ENCODE peak calls at places on chromosomes 12 and 14, in ten cellular contexts. F is HCT116; Z is A549; Y is CD4-positive, alpha-beta T cell; N is pancreas; R is right lobe of liver; X is heart right ventricle; J is body of pancreas; H is lower lobe of right lung; V is lung. K is an unnamed sample.

GRCh38 chr14:103372552-103373304 is 12.5 kb upstream of the MARK3 start:
- ATAC-seq in F (peak), Z (peak), Y (no peak), N (peak), R (no peak), X (no peak), J (no peak), H (no peak), V (no peak), K (no peak)

GRCh38 chr14:65255029-65255545 is 152.8 kb upstream of the MAX start:
- ATAC-seq in F (peak), Z (peak), Y (no peak), N (peak), R (no peak), X (no peak), J (no peak), H (peak), V (no peak), K (no peak)

GRCh38 chr14:36975834-36976233 is 196.6 kb downstream of the SLC25A21 start:
- ATAC-seq in F (peak), Z (peak), Y (no peak), N (no peak), R (no peak), X (no peak), J (no peak), H (no peak), V (no peak), K (no peak)

GRCh38 chr14:70808023-70808401 is 1.3 kb downstream of the MAP3K9 start:
- ATAC-seq in F (peak), Z (peak), Y (peak), N (peak), R (no peak), X (no peak), J (no peak), H (peak), V (no peak), K (no peak)

GRCh38 chr12:74490390-74491064 is 47.1 kb upstream of the ATXN7L3B start:
- ATAC-seq in F (no peak), Z (no peak), Y (no peak), N (no peak), R (peak), X (no peak), J (no peak), H (no peak), V (no peak), K (no peak)

GRCh38 chr14:97251423-97252155 is 454.4 kb downstream of the VRK1 start:
- ATAC-seq in F (peak), Z (no peak), Y (no peak), N (no peak), R (no peak), X (no peak), J (no peak), H (no peak), V (no peak), K (no peak)

GRCh38 chr12:132284071-132284492 is 45.3 kb downstream of the GALNT9 start:
- ATAC-seq in F (peak), Z (peak), Y (peak), N (no peak), R (no peak), X (no peak), J (no peak), H (no peak), V (no peak), K (no peak)

GRCh38 chr12:13889913-13890312 is 91.5 kb downstream of the GRIN2B start:
- ATAC-seq in F (no peak), Z (peak), Y (no peak), N (no peak), R (no peak), X (no peak), J (no peak), H (no peak), V (no peak), K (no peak)

GRCh38 chr12:62912644-62913043 is 22.3 kb downstream of the PPM1H start:
- ATAC-seq in F (no peak), Z (no peak), Y (no peak), N (no peak), R (no peak), X (no peak), J (no peak), H (no peak), V (no peak), K (no peak)

GRCh38 chr12:642633-643477 is 20.4 kb downstream of the NINJ2 start:
- ATAC-seq in F (peak), Z (peak), Y (peak), N (peak), R (peak), X (peak), J (peak), H (peak), V (peak), K (peak)

GRCh38 chr14:81268016-81268416 is 47.3 kb upstream of the GTF2A1 start:
- ATAC-seq in F (peak), Z (peak), Y (peak), N (no peak), R (no peak), X (no peak), J (no peak), H (no peak), V (no peak), K (no peak)

GRCh38 chr12:62694632-62695031 is 228.0 kb downstream of the MON2 start:
- ATAC-seq in F (no peak), Z (no peak), Y (no peak), N (no peak), R (no peak), X (no peak), J (no peak), H (no peak), V (no peak), K (no peak)

GRCh38 chr14:103393687-103394626 is 8.7 kb downstream of the MARK3 start:
- ATAC-seq in F (peak), Z (no peak), Y (peak), N (peak), R (peak), X (peak), J (peak), H (peak), V (no peak), K (no peak)

GRCh38 chr12:115223322-115223721 is 539.3 kb upstream of the TBX3 start:
- ATAC-seq in F (no peak), Z (peak), Y (no peak), N (no peak), R (no peak), X (peak), J (no peak), H (peak), V (no peak), K (no peak)

GRCh38 chr12:128801879-128802391 is 21.8 kb downstream of the SLC15A4 start:
- ATAC-seq in F (no peak), Z (no peak), Y (no peak), N (no peak), R (no peak), X (peak), J (no peak), H (no peak), V (no peak), K (no peak)

GRCh38 chr12:62372825-62373224 is 93.8 kb upstream of the MON2 start:
- ATAC-seq in F (no peak), Z (no peak), Y (no peak), N (no peak), R (no peak), X (no peak), J (no peak), H (no peak), V (no peak), K (no peak)

GRCh38 chr14:73640796-73641195 is 4.0 kb upstream of the DNAL1 start:
- ATAC-seq in F (no peak), Z (no peak), Y (no peak), N (no peak), R (no peak), X (no peak), J (no peak), H (no peak), V (no peak), K (no peak)

GRCh38 chr12:128856035-128856790 is 2.9 kb downstream of the GLT1D1 start:
- ATAC-seq in F (no peak), Z (no peak), Y (no peak), N (no peak), R (no peak), X (no peak), J (no peak), H (no peak), V (no peak), K (no peak)

GRCh38 chr12:116876151-116876869 is 4.9 kb downstream of the HRK start:
- ATAC-seq in F (no peak), Z (no peak), Y (no peak), N (no peak), R (no peak), X (no peak), J (no peak), H (no peak), V (no peak), K (no peak)

GRCh38 chr12:32522322-32523221 is 123.2 kb downstream of the FGD4 start:
- ATAC-seq in F (no peak), Z (no peak), Y (no peak), N (no peak), R (peak), X (peak), J (no peak), H (peak), V (no peak), K (no peak)

GRCh38 chr14:70192915-70193314 is 4.2 kb upstream of the SLC8A3 start:
- ATAC-seq in F (peak), Z (peak), Y (no peak), N (no peak), R (no peak), X (no peak), J (no peak), H (no peak), V (no peak), K (no peak)

GRCh38 chr14:22213110-22213509 is 375.9 kb downstream of the DAD1 start:
- ATAC-seq in F (no peak), Z (no peak), Y (no peak), N (no peak), R (no peak), X (no peak), J (no peak), H (peak), V (peak), K (no peak)

GRCh38 chr12:14854586-14855163 is 11.3 kb upstream of the ART4 start:
- ATAC-seq in F (no peak), Z (no peak), Y (no peak), N (no peak), R (no peak), X (peak), J (no peak), H (no peak), V (no peak), K (no peak)

GRCh38 chr12:85004199-85004598 is 31.9 kb downstream of the TSPAN19 start:
- ATAC-seq in F (no peak), Z (no peak), Y (no peak), N (no peak), R (no peak), X (no peak), J (no peak), H (no peak), V (no peak), K (no peak)

GRCh38 chr14:105356927-105357326 is 41.4 kb upstream of the TEX22 start:
- ATAC-seq in F (no peak), Z (no peak), Y (no peak), N (no peak), R (no peak), X (no peak), J (no peak), H (no peak), V (no peak), K (no peak)

GRCh38 chr12:65282840-65283239 is 4.4 kb downstream of the MSRB3 start:
- ATAC-seq in F (no peak), Z (no peak), Y (no peak), N (no peak), R (no peak), X (no peak), J (no peak), H (no peak), V (no peak), K (no peak)
- TF ChIP-seq CTCF in F (no peak), Z (no peak), Y (no peak), N (no peak), R (no peak), X (no peak), J (no peak), H (no peak), V (no peak), K (no peak)

GRCh38 chr14:90818715-90819114 is 2.5 kb upstream of the TTC7B start:
- ATAC-seq in F (no peak), Z (no peak), Y (no peak), N (no peak), R (peak), X (no peak), J (no peak), H (no peak), V (no peak), K (no peak)

GRCh38 chr14:90814806-90815566 is 1.2 kb downstream of the TTC7B start:
- ATAC-seq in F (no peak), Z (no peak), Y (no peak), N (peak), R (peak), X (no peak), J (no peak), H (no peak), V (no peak), K (no peak)

GRCh38 chr14:90816686-90817436 is 631 bp upstream of the TTC7B start:
- ATAC-seq in F (peak), Z (peak), Y (no peak), N (peak), R (no peak), X (peak), J (peak), H (peak), V (no peak), K (no peak)

GRCh38 chr14:90815567-90815816 is 738 bp downstream of the TTC7B start:
- ATAC-seq in F (peak), Z (no peak), Y (no peak), N (no peak), R (no peak), X (no peak), J (peak), H (no peak), V (no peak), K (no peak)

DNA sequence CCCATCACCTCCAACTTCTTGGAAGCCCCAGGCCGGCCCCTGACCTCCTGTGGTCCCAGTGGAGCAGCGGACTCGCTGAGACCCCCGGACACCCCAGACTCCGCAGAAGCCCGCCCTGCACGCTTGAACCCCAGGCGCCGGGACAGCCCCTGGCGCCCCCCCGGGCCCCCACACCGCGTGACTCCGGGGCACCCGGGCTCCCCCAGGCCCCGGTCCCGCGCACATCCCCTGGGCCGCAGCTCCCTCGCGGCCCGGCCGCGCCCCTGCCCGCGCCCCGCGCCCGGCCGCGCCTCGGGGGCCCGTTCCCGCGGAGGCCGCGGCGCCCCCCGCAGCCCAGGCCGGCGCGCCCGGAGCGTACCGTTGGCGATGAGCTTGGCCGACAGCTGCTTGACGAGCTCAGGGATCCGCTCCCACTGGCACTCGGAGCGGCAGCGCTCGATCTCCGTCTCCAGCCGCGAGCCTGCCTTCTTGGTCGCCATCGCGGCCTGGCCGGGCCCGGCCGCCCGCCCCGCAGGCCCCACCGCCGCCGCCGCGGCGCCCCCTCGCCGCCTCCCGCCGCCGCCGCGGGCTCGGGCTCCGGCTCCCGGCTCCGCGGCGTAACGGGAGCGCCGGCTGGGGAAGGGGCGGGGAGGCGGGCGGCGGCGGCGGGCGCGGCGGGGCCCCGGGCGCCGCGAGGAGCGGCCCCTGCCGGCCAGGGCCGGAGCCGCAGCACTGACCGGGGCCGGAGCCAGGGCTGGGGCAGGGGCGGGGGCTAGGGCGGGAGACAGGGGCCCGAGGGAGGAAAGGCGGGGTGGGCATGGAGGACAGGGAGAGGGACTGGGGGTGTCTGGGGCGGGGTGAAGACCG is at the start of gene TTC7B:
- ATAC-seq in F (peak), Z (peak), Y (peak), N (peak), R (peak), X (peak), J (peak), H (peak), V (peak), K (peak)
- H3K27ac ChIP-seq in F (peak), Z (peak), Y (no peak), N (no peak), R (peak), X (peak), J (peak), H (no peak), V (peak), K (peak)

GRCh38 chr14:23354990-23355389 is 2.3 kb upstream of the SLC22A17 start:
- ATAC-seq in F (no peak), Z (no peak), Y (no peak), N (no peak), R (no peak), X (no peak), J (no peak), H (no peak), V (no peak), K (no peak)

GRCh38 chr14:23356036-23356435 is 3.3 kb upstream of the SLC22A17 start:
- ATAC-seq in F (no peak), Z (no peak), Y (no peak), N (no peak), R (no peak), X (no peak), J (no peak), H (no peak), V (no peak), K (no peak)

GRCh38 chr14:23351681-23352505 is 794 bp downstream of the SLC22A17 start:
- ATAC-seq in F (peak), Z (peak), Y (peak), N (peak), R (peak), X (peak), J (peak), H (peak), V (no peak), K (peak)

GRCh38 chr14:23353433-23353780 is 720 bp upstream of the SLC22A17 start:
- ATAC-seq in F (no peak), Z (no peak), Y (no peak), N (no peak), R (no peak), X (no peak), J (no peak), H (no peak), V (no peak), K (no peak)

GRCh38 chr14:23352506-23353432 is at the start of gene SLC22A17:
- ATAC-seq in F (peak), Z (peak), Y (peak), N (peak), R (peak), X (peak), J (peak), H (peak), V (peak), K (peak)
- TF ChIP-seq CTCF in F (no peak), Z (no peak), Y (no peak), N (no peak), R (peak), X (peak), J (no peak), H (no peak), V (no peak), K (no peak)

DNA sequence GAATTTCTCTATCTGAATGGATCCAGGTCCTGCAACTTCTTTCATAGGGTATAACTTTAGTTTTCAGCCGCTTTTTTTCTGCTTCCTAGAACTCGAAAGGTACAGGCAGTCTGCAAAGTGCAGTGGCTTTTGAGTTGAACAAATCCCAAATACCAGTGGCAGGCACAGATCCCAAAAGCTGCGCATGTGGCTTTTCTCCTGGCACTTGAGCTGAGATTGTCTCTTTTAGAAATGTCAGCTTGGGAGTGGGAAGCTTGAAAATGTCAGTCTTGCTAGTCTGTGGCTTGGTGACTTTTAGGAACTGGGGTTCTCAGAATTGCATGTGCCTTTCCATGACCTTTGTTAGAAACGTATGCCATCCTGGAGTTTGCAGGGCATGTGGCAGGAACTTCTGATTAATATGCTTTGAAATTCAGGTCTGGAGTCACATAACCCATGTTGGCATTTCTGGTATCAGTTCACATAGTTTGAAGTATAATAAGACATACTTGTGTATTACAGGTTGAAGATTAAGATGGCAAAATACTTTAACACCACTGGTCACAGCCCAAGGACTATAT is 182.1 kb downstream of the CHST11 start:
- ATAC-seq in F (no peak), Z (no peak), Y (no peak), N (no peak), R (no peak), X (peak), J (no peak), H (no peak), V (no peak), K (no peak)
- H3K27ac ChIP-seq in F (no peak), Z (no peak), Y (no peak), N (no peak), R (no peak), X (peak), J (no peak), H (peak), V (no peak), K (no peak)

GRCh38 chr12:124939428-124940142 is 25.1 kb upstream of the UBC start:
- ATAC-seq in F (peak), Z (peak), Y (peak), N (peak), R (peak), X (peak), J (peak), H (peak), V (peak), K (peak)
- TF ChIP-seq CTCF in F (no peak), Z (no peak), Y (no peak), N (no peak), R (no peak), X (no peak), J (no peak), H (no peak), V (no peak), K (no peak)

GRCh38 chr14:32008602-32009193 is 68.4 kb upstream of the ARHGAP5 start:
- ATAC-seq in F (no peak), Z (no peak), Y (no peak), N (no peak), R (no peak), X (no peak), J (no peak), H (no peak), V (no peak), K (no peak)

GRCh38 chr14:32007755-32008374 is 69.2 kb upstream of the ARHGAP5 start:
- ATAC-seq in F (no peak), Z (no peak), Y (no peak), N (no peak), R (no peak), X (peak), J (no peak), H (no peak), V (no peak), K (no peak)

GRCh38 chr14:32004300-32004699 is 72.8 kb upstream of the ARHGAP5 start:
- ATAC-seq in F (peak), Z (no peak), Y (no peak), N (no peak), R (no peak), X (no peak), J (no peak), H (no peak), V (no peak), K (no peak)

GRCh38 chr14:32009221-32009620 is 67.9 kb upstream of the ARHGAP5 start:
- ATAC-seq in F (no peak), Z (no peak), Y (no peak), N (no peak), R (no peak), X (no peak), J (no peak), H (no peak), V (no peak), K (no peak)

GRCh38 chr14:32006267-32007110 is 70.6 kb upstream of the ARHGAP5 start:
- ATAC-seq in F (no peak), Z (peak), Y (no peak), N (peak), R (no peak), X (no peak), J (peak), H (peak), V (peak), K (no peak)
- H3K27ac ChIP-seq in F (no peak), Z (peak), Y (no peak), N (no peak), R (no peak), X (peak), J (no peak), H (no peak), V (no peak), K (no peak)